ENCODE peak calls at places on chromosomes 11 and 22, in ten cellular contexts. L, I, O, N, U, X, T, D, H and Z are unnamed samples.
A peak's percentile ranks its signal among the peaks of the same experiment; 100 is the strongest.

GRCh38 chr11:70608568-70609314 is 210.4 kb downstream of the CTTN start:
- DNase-seq in N (peak; percentile 35), D (no peak), I (peak; percentile 23), U (no peak), X (no peak), T (no peak), L (no peak), H (no peak), O (no peak), Z (no peak)

GRCh38 chr11:89405629-89406028 is 85.5 kb downstream of the NOX4 start:
- DNase-seq in X (no peak), O (no peak), N (no peak), I (no peak), T (peak; percentile 6), D (no peak), U (no peak), L (no peak), H (no peak), Z (no peak)

GRCh38 chr22:49964136-49964492 is 3.5 kb downstream of the PIM3 start:
- DNase-seq in U (peak; percentile 44), N (no peak), X (no peak), T (no peak), O (no peak), I (no peak), D (no peak), H (peak; percentile 81), L (peak; percentile 18), Z (no peak)

GRCh38 chr22:35842954-35843353 is 125.3 kb downstream of the APOL5 start:
- DNase-seq in D (peak; percentile 65), T (peak; percentile 62), I (no peak), H (no peak), N (no peak), X (no peak), U (peak; percentile 53), O (no peak), L (peak; percentile 38), Z (no peak)

GRCh38 chr11:3204141-3205015 is 14.2 kb downstream of the MRGPRG start:
- DNase-seq in T (no peak), D (no peak), U (no peak), I (no peak), L (no peak), O (no peak), N (peak; percentile 44), X (no peak), H (peak; percentile 71), Z (no peak)

GRCh38 chr11:2932850-2933251 is 3.6 kb upstream of the PHLDA2 start:
- DNase-seq in U (peak; percentile 47), N (no peak), I (no peak), X (no peak), O (no peak), D (no peak), T (no peak), L (no peak), H (peak; percentile 76), Z (no peak)

GRCh38 chr11:898160-898517 is 12.5 kb downstream of the CHID1 start:
- DNase-seq in N (no peak), T (peak; percentile 13), U (no peak), I (no peak), D (peak; percentile 36), L (no peak), O (no peak), X (no peak), H (no peak), Z (no peak)

GRCh38 chr11:33912405-33913361 is 20.8 kb upstream of the LMO2 start:
- DNase-seq in U (no peak), T (peak; percentile 10), N (no peak), H (peak; percentile 83), I (no peak), O (peak; percentile 37), L (no peak), X (no peak), D (peak; percentile 41), Z (no peak)

GRCh38 chr22:44180706-44181032 is at the start of gene PARVG:
- DNase-seq in X (no peak), I (no peak), N (no peak), U (peak; percentile 80), L (no peak), T (no peak), D (no peak), H (peak; percentile 70), O (no peak), Z (no peak)

GRCh38 chr22:44182591-44183588 is 2.2 kb downstream of the PARVG start:
- DNase-seq in D (no peak), T (no peak), U (peak; percentile 87), H (peak; percentile 95), O (peak; percentile 60), I (peak; percentile 34), L (no peak), N (peak; percentile 77), X (no peak), Z (no peak)

GRCh38 chr22:44181912-44182590 is 1.3 kb downstream of the PARVG start:
- DNase-seq in O (no peak), X (no peak), D (no peak), I (no peak), T (no peak), H (peak; percentile 89), N (no peak), U (no peak), L (no peak), Z (no peak)

GRCh38 chr22:44179989-44180705 is 578 bp upstream of the PARVG start:
- DNase-seq in D (no peak), X (no peak), U (no peak), L (no peak), O (no peak), H (peak; percentile 70), I (no peak), N (no peak), T (no peak), Z (no peak)

DNA sequence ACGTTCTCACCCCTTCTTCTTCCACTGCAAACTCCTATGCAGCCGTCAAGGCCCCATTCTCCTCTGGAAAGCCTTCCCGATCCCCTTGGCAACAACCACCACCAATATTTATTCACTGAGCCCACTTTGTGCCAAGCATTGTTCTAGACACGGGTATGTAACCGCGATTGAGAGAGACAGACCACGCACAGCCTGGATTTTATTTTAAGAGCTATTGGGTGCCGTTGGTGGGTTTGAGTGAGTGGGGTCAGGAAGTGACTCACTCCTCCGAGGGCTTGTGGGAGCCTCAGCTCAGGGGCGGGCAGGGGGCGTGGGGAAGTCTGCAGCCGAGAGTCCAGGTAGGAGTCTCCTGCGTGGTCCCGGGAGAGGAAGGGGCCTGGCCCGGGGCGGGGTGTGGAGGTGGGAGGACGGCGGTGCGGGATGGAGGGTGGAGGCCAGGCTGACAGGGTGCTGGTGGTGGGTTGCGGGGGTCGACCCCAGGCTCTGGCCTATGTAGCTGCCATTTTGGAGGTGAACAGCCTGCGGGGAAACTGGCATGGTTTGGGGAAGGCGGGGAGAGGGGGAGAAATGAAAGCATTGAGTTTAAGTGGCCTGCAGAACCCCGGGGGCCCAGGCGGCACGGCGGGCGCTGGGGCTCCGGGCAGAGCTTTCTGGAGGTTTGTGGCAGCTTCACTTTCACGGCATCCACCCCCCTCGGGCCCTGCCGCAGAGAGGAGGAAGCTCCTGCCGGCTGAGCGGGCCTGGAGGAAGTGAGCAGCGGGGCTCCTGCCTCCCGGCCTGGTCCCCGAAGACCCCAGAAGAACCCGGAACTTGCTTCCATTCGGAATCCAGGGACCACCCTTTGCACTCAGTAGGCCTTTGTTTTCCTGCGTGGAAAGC is 547 bp downstream of the PARVG start:
- DNase-seq in O (no peak), I (no peak), T (no peak), U (peak; percentile 80), L (no peak), D (no peak), X (no peak), N (no peak), H (peak; percentile 95), Z (no peak)
- TF ChIP-seq POLR2A in O (no peak), I (no peak), T (no peak), U (no peak), L (peak; percentile 19), D (no peak), X (no peak), N (no peak), H (no peak), Z (no peak)

GRCh38 chr11:65382804-65383368 is 440 bp upstream of the SLC25A45 start:
- DNase-seq in H (peak; percentile 77), X (no peak), T (no peak), I (no peak), O (no peak), N (peak; percentile 94), L (peak; percentile 90), D (peak; percentile 58), U (no peak), Z (no peak)
- H3K4me3 ChIP-seq in H (peak overlapping the region; percentile 46), X (peak overlapping the region; percentile 44), T (peak overlapping the region; percentile 55), I (peak overlapping the region; percentile 53), O (peak overlapping the region; percentile 47), N (peak overlapping the region; percentile 42), L (no peak overlapping the region), D (peak overlapping the region; percentile 46), U (peak overlapping the region; percentile 52), Z (peak overlapping the region; percentile 56)

DNA sequence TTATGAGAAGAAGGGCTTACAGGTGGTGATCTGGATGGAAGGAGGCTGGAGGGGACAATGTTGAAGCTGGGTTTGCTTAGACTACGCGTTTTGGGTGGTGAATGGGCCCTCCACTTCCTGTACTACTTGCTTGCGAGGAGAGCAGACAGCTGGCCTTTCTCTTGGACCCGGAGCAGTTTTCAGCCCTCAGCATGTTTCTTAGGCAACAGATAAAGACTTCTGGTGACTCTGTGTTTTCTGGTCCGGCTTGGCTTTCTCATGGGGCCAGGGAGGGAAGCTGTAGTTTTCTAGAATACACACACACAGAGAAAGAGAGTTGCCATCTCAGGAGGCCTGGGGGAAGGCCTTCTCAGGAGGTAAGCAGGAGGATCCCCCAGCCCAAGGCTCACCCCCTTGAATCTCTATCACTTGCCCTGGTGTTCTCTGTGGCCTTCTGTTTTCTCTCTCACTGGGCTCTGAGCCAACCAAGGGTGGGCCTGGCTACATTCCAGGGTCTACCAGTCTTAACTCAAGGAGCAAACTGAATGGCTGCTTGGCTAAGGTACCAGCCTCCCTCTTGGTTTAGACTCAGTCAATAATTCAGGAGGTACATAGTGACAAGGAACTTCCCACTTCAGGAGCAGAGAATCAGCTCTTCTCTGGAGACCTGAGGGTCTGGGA is 2.4 kb downstream of the CCS start:
- DNase-seq in L (peak; percentile 37), N (peak; percentile 49), H (no peak), O (peak; percentile 65), I (no peak), X (no peak), U (peak; percentile 54), D (no peak), T (no peak), Z (no peak)
- TF ChIP-seq POLR2A in L (no peak), N (no peak), H (no peak), O (no peak), I (no peak), X (no peak), U (no peak), D (no peak), T (no peak), Z (no peak)

GRCh38 chr22:26565181-26565580 is 24.8 kb downstream of the TPST2 start:
- DNase-seq in L (peak; percentile 76), D (no peak), X (no peak), O (no peak), T (no peak), U (no peak), I (no peak), H (no peak), N (no peak), Z (no peak)

GRCh38 chr22:26565889-26566288 is 24.0 kb downstream of the TPST2 start:
- DNase-seq in D (no peak), N (no peak), O (no peak), H (no peak), X (no peak), L (no peak), T (no peak), U (no peak), I (no peak), Z (no peak)

GRCh38 chr22:26568207-26568706 is 21.7 kb downstream of the TPST2 start:
- DNase-seq in X (no peak), I (no peak), D (no peak), L (no peak), H (no peak), T (no peak), U (no peak), N (no peak), O (no peak), Z (no peak)

GRCh38 chr22:26566994-26567393 is 22.9 kb downstream of the TPST2 start:
- DNase-seq in T (no peak), U (no peak), O (no peak), I (no peak), N (no peak), H (no peak), D (no peak), L (no peak), X (no peak), Z (no peak)

GRCh38 chr22:26567610-26568009 is 22.3 kb downstream of the TPST2 start:
- DNase-seq in X (no peak), T (no peak), L (no peak), I (no peak), H (no peak), N (no peak), D (no peak), O (no peak), U (no peak), Z (no peak)
- H3K4me3 ChIP-seq in X (no peak overlapping the region), T (no peak overlapping the region), L (no peak overlapping the region), I (no peak overlapping the region), H (no peak overlapping the region), N (no peak overlapping the region), D (no peak overlapping the region), O (no peak overlapping the region), U (no peak overlapping the region), Z (no peak overlapping the region)